ENCODE peak calls at places on chromosomes 6 and 20, in four cellular contexts. Q is epithelial cell of prostate, H is heart right ventricle, V is dorsolateral prefrontal cortex. O is an unnamed sample.

GRCh38 chr20:35311409-35311808 is 19.2 kb upstream of the FAM83C start:
- DNase-seq in H (no peak), V (no peak), Q (no peak), O (no peak)

GRCh38 chr6:108168980-108169800 is 3.4 kb downstream of the NR2E1 start:
- DNase-seq in V (no peak), Q (no peak), H (no peak), O (no peak)

GRCh38 chr6:32885698-32886286 is 31.8 kb downstream of the PSMB9 start:
- DNase-seq in H (no peak), V (no peak), Q (no peak), O (no peak)

GRCh38 chr6:165742047-165742446 is 79.0 kb upstream of the PDE10A start:
- DNase-seq in H (no peak), Q (no peak), V (no peak), O (no peak)

GRCh38 chr6:158911746-158912158 is 88.2 kb downstream of the RSPH3 start:
- DNase-seq in Q (no peak), H (no peak), V (no peak), O (no peak)

GRCh38 chr6:22838346-22838745 is 269.0 kb downstream of the HDGFL1 start:
- DNase-seq in V (no peak), Q (no peak), H (no peak), O (no peak)

GRCh38 chr6:21733311-21733710 is 139.8 kb downstream of the SOX4 start:
- DNase-seq in Q (no peak), H (no peak), V (no peak), O (no peak)

GRCh38 chr20:53706511-53707031 is 112.9 kb upstream of the ZNF217 start:
- DNase-seq in V (no peak), Q (no peak), H (no peak), O (no peak)

GRCh38 chr6:52243282-52243893 is 912 bp downstream of the IL17F start:
- DNase-seq in Q (no peak), V (no peak), H (no peak), O (no peak)

GRCh38 chr6:33577106-33577535 is 3.0 kb downstream of the BAK1 start:
- DNase-seq in H (peak; percentile 67), V (no peak), Q (no peak), O (no peak)

GRCh38 chr6:3202999-3203696 is 24.3 kb downstream of the TUBB2B start:
- DNase-seq in H (no peak), Q (no peak), V (no peak), O (no peak)

GRCh38 chr6:134331255-134331654 is 13.3 kb upstream of the SGK1 start:
- DNase-seq in H (no peak), V (no peak), Q (no peak), O (no peak)

GRCh38 chr20:43939762-43940121 is 25.1 kb downstream of the TOX2 start:
- DNase-seq in Q (no peak), V (no peak), H (no peak), O (no peak)

GRCh38 chr20:219290-220115 is 7.6 kb upstream of the DEFB129 start:
- DNase-seq in Q (no peak), V (no peak), H (no peak), O (no peak)

GRCh38 chr6:109523478-109523877 is 40.5 kb upstream of the ZBTB24 start:
- DNase-seq in Q (no peak), H (no peak), V (no peak), O (no peak)

GRCh38 chr6:328184-328670 is 35.9 kb downstream of the DUSP22 start:
- DNase-seq in H (no peak), Q (peak; percentile 44), V (no peak), O (no peak)

GRCh38 chr6:168660400-168660945 is 219.5 kb downstream of the SMOC2 start:
- DNase-seq in V (no peak), Q (no peak), H (no peak), O (no peak)

GRCh38 chr20:35312348-35312747 is 20.1 kb upstream of the FAM83C start:
- DNase-seq in H (no peak), Q (no peak), V (no peak), O (no peak)

GRCh38 chr20:49938173-49939163 is 2.3 kb downstream of the RNF114 start:
- DNase-seq in V (peak; percentile 62), Q (no peak), H (peak; percentile 51), O (no peak)

GRCh38 chr6:117711369-117711768 is 36.1 kb downstream of the NUS1 start:
- DNase-seq in Q (no peak), V (no peak), H (no peak), O (no peak)

GRCh38 chr6:125747589-125748533 is 1.6 kb upstream of the HEY2 start:
- DNase-seq in V (no peak), Q (no peak), H (peak; percentile 52), O (no peak)

GRCh38 chr6:33994198-33995045 is 151.5 kb downstream of the GRM4 start:
- DNase-seq in Q (no peak), V (no peak), H (no peak), O (no peak)

GRCh38 chr6:16583151-16583762 is 178.0 kb downstream of the ATXN1 start:
- DNase-seq in H (no peak), Q (no peak), V (peak; percentile 47), O (no peak)

GRCh38 chr6:152635949-152636674 is 1.1 kb downstream of the SYNE1 start:
- DNase-seq in V (peak; percentile 40), Q (no peak), H (peak; percentile 42), O (peak; percentile 28)

O was measured in amygdala.